ENCODE peak calls at places on chromosome 4, in eight cellular contexts. V is stomach, S is spleen, R is ovary, E is uterus, J is heart left ventricle, X is A549, T is breast epithelium. Z is an unnamed sample.

GRCh38 chr4:172356002-172356401 is 542.8 kb downstream of the GALNTL6 start:
- DNase-seq in E (no peak), X (no peak), T (no peak), J (no peak), V (no peak), S (no peak), R (no peak), Z (no peak)

GRCh38 chr4:11765849-11766453 is 337.3 kb upstream of the HS3ST1 start:
- DNase-seq in E (no peak), R (no peak), X (peak; percentile 0), V (no peak), S (no peak), T (no peak), J (no peak), Z (no peak)

GRCh38 chr4:70705146-70705855 is 16.5 kb upstream of the RUFY3 start:
- DNase-seq in X (peak; percentile 43), S (peak; percentile 94), V (peak; percentile 63), E (peak; percentile 59), R (peak; percentile 81), T (peak; percentile 44), J (peak; percentile 84), Z (peak; percentile 75)

GRCh38 chr4:82042042-82042441 is 331.7 kb downstream of the HNRNPD start:
- DNase-seq in T (no peak), R (no peak), S (no peak), X (no peak), E (no peak), V (no peak), J (no peak), Z (no peak)

GRCh38 chr4:75800972-75801371 is 76.6 kb downstream of the USO1 start:
- DNase-seq in X (no peak), S (no peak), J (no peak), V (no peak), T (no peak), R (no peak), E (no peak), Z (no peak)

GRCh38 chr4:144296941-144297340 is 156.4 kb upstream of the GYPA start:
- DNase-seq in X (no peak), V (no peak), T (no peak), S (no peak), R (no peak), E (no peak), J (no peak), Z (no peak)

GRCh38 chr4:164617426-164617825 is 136.5 kb upstream of the SMIM31 start:
- DNase-seq in R (no peak), X (no peak), V (no peak), T (no peak), J (no peak), E (no peak), S (no peak), Z (no peak)

GRCh38 chr4:35963969-35964515 is 280.3 kb downstream of the ARAP2 start:
- DNase-seq in T (no peak), X (no peak), V (no peak), S (no peak), R (no peak), E (no peak), J (no peak), Z (no peak)

GRCh38 chr4:139416073-139416673 is 37.7 kb upstream of the RAB33B start:
- DNase-seq in T (no peak), J (no peak), R (no peak), V (no peak), S (no peak), X (no peak), E (no peak), Z (no peak)

GRCh38 chr4:41192136-41192535 is 22.2 kb downstream of the APBB2 start:
- DNase-seq in S (no peak), J (no peak), T (no peak), E (no peak), V (no peak), X (no peak), R (no peak), Z (no peak)

GRCh38 chr4:177611974-177612664 is 169.9 kb upstream of the AGA start:
- DNase-seq in J (no peak), E (no peak), S (no peak), V (no peak), T (no peak), R (no peak), X (no peak), Z (no peak)

GRCh38 chr4:177612684-177613083 is 170.4 kb upstream of the AGA start:
- DNase-seq in S (no peak), T (no peak), X (no peak), J (no peak), V (no peak), R (no peak), E (no peak), Z (no peak)

GRCh38 chr4:177605252-177605651 is 163.0 kb upstream of the AGA start:
- DNase-seq in S (no peak), J (no peak), T (no peak), V (no peak), R (no peak), X (no peak), E (no peak), Z (no peak)

GRCh38 chr4:177607111-177607573 is 164.9 kb upstream of the AGA start:
- DNase-seq in T (no peak), E (no peak), X (no peak), R (no peak), J (no peak), S (no peak), V (no peak), Z (no peak)
- H3K27ac ChIP-seq in T (no peak overlapping the region), E (no peak overlapping the region), X (no peak overlapping the region), R (no peak overlapping the region), J (no peak overlapping the region), S (no peak overlapping the region), V (no peak overlapping the region), Z (no peak overlapping the region)

GRCh38 chr4:128255906-128256305 is 31.7 kb downstream of the PGRMC2 start:
- DNase-seq in X (no peak), R (no peak), E (no peak), V (no peak), T (no peak), J (no peak), S (no peak), Z (no peak)
- TF ChIP-seq POLR2A in X (no peak), R (no peak), E (no peak), V (no peak), T (no peak), J (no peak), S (no peak), Z (no peak)

DNA sequence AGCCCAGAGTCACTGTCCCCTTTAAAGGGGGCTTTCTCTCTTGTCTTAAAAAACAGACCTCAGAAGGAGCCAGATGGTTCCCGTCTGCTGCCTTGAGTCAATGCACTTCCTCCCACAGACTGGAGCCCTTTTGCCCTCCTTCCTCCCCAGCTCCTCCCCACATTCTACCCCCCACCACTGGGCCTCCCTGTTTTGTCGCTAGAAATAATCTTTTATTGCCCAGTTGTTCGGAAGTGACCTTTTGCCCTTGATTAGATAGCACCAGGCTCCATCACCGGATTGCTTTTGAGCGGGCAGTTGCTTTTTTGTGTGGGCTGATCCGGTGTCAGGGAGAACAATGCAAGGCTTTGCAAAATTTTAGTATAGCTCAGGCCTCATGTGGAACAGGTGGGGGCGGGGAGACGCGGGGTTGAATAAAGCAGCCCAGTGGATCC is 47.7 kb downstream of the SPRY1 start:
- DNase-seq in V (no peak), X (no peak), E (no peak), J (peak; percentile 65), T (no peak), S (no peak), R (peak; percentile 28), Z (no peak)
- H3K27ac ChIP-seq in V (peak overlapping the region; percentile 72), X (no peak overlapping the region), E (peak overlapping the region; percentile 53), J (peak overlapping the region; percentile 18), T (peak overlapping the region; percentile 59), S (peak overlapping the region; percentile 71), R (no peak overlapping the region), Z (no peak overlapping the region)

GRCh38 chr4:102827674-102828496 is 534 bp upstream of the UBE2D3 start:
- DNase-seq in T (peak; percentile 99), J (peak; percentile 100), E (peak; percentile 100), X (peak; percentile 53), V (peak; percentile 98), R (peak; percentile 98), S (peak; percentile 99), Z (peak; percentile 100)

GRCh38 chr4:102825261-102826071 is 1.9 kb downstream of the UBE2D3 start:
- DNase-seq in R (peak; percentile 23), E (peak; percentile 32), X (no peak), T (peak; percentile 42), S (no peak), J (no peak), V (no peak), Z (peak; percentile 43)

GRCh38 chr4:102824398-102824797 is 3.0 kb downstream of the UBE2D3 start:
- DNase-seq in X (no peak), R (no peak), V (no peak), E (no peak), T (no peak), S (no peak), J (no peak), Z (no peak)

GRCh38 chr4:102826890-102827673 is at the start of gene UBE2D3:
- DNase-seq in S (peak; percentile 99), R (peak; percentile 97), X (peak; percentile 24), J (peak; percentile 95), V (peak; percentile 95), E (peak; percentile 96), T (peak; percentile 94), Z (peak; percentile 96)

DNA sequence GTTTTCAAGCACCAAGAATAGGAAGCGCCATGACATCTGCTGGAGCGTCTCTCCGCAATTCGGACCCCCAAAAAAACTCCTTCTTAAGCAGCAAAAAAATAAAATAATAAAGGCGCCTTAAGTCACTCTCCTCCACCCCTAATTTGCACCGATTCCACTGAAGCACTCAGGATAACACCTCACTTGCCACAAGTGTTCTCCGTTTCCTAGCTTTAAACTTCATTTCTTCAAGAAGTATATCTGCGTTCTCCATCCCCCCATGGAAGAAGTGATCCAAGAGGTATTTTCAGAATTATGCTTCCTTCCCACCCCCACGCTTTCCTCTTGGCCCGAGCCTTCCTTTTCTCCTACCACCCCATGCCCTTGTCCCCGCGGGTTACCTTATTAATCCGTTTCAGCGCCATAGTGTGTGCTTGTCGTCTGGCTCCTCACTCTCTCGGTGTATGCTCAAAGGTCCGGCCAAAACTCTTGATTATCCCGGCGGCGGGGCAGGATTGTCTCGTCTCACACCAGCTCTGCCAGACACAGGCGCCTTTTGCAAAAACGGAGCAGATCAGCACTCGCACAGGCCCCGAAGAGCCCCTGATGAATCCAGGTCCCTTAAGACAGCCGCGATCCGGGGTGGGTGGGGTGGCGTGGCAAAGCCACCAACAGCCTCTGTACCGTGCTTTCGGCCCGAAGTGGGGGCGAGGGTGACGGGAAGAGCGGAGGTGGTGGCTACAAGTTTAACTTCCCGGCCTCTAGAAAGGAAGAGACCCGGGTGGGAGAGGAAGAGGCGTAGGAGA is 1.1 kb downstream of the UBE2D3 start:
- DNase-seq in E (no peak), S (no peak), X (no peak), R (no peak), V (no peak), J (no peak), T (no peak), Z (no peak)
- TF ChIP-seq POLR2A in E (no peak), S (no peak), X (no peak), R (peak; percentile 21), V (no peak), J (no peak), T (no peak), Z (no peak)

Z was measured in body of pancreas.